ENCODE peak calls at places on chromosomes 13 and 19, in seven cellular contexts. One of them, this sample, is unnamed.

GRCh38 chr13:65746522-65746921 is 1483.6 kb downstream of the PCDH9 start:
- DNase-seq in HS-5: no peak
- DNase-seq in T-helper 17 cell: no peak
- DNase-seq in activated T-helper 1 cell treated with Interleukin-2 at 50 U/mL for 16 hours: no peak
- DNase-seq in NCI-H2171 treated with DMSO at 0.1 percent for 48 hours: no peak
- DNase-seq in stimulated activated CD8-positive, alpha-beta memory T cell treated with anti-CD3 and anti-CD28 coated beads, Interleukin-7, amount 100 ng/mL, for 1 hour: no peak
- DNase-seq in fibroblast of lung: no peak
- DNase-seq in this sample: no peak

GRCh38 chr13:97977376-97977705 is 23.9 kb downstream of the IPO5 start:
- DNase-seq in T-helper 17 cell: no peak
- DNase-seq in activated T-helper 1 cell treated with Interleukin-2 at 50 U/mL for 16 hours: no peak
- DNase-seq in fibroblast of lung: peak; percentile 11
- DNase-seq in HS-5: no peak
- DNase-seq in stimulated activated CD8-positive, alpha-beta memory T cell treated with anti-CD3 and anti-CD28 coated beads, Interleukin-7, amount 100 ng/mL, for 1 hour: no peak
- DNase-seq in NCI-H2171 treated with DMSO at 0.1 percent for 48 hours: no peak
- DNase-seq in this sample: no peak

GRCh38 chr19:16274466-16274865 is 50.2 kb upstream of the KLF2 start:
- DNase-seq in stimulated activated CD8-positive, alpha-beta memory T cell treated with anti-CD3 and anti-CD28 coated beads, Interleukin-7, amount 100 ng/mL, for 1 hour: no peak
- DNase-seq in HS-5: no peak
- DNase-seq in activated T-helper 1 cell treated with Interleukin-2 at 50 U/mL for 16 hours: no peak
- DNase-seq in NCI-H2171 treated with DMSO at 0.1 percent for 48 hours: no peak
- DNase-seq in fibroblast of lung: no peak
- DNase-seq in T-helper 17 cell: no peak
- DNase-seq in this sample: no peak

GRCh38 chr19:50330365-50331078 is 1.3 kb upstream of the KCNC3 start:
- DNase-seq in activated T-helper 1 cell treated with Interleukin-2 at 50 U/mL for 16 hours: peak; percentile 66
- DNase-seq in HS-5: no peak
- DNase-seq in T-helper 17 cell: peak; percentile 78
- DNase-seq in stimulated activated CD8-positive, alpha-beta memory T cell treated with anti-CD3 and anti-CD28 coated beads, Interleukin-7, amount 100 ng/mL, for 1 hour: peak; percentile 57
- DNase-seq in fibroblast of lung: peak; percentile 5
- DNase-seq in NCI-H2171 treated with DMSO at 0.1 percent for 48 hours: peak; percentile 91
- DNase-seq in this sample: peak; percentile 53

GRCh38 chr19:33859016-33859415 is 62.3 kb downstream of the KCTD15 start:
- DNase-seq in activated T-helper 1 cell treated with Interleukin-2 at 50 U/mL for 16 hours: no peak
- DNase-seq in stimulated activated CD8-positive, alpha-beta memory T cell treated with anti-CD3 and anti-CD28 coated beads, Interleukin-7, amount 100 ng/mL, for 1 hour: no peak
- DNase-seq in fibroblast of lung: no peak
- DNase-seq in T-helper 17 cell: no peak
- DNase-seq in NCI-H2171 treated with DMSO at 0.1 percent for 48 hours: no peak
- DNase-seq in HS-5: no peak
- DNase-seq in this sample: no peak

GRCh38 chr13:29948246-29948645 is 97.8 kb upstream of the UBL3 start:
- DNase-seq in T-helper 17 cell: no peak
- DNase-seq in HS-5: no peak
- DNase-seq in fibroblast of lung: peak; percentile 45
- DNase-seq in activated T-helper 1 cell treated with Interleukin-2 at 50 U/mL for 16 hours: no peak
- DNase-seq in NCI-H2171 treated with DMSO at 0.1 percent for 48 hours: no peak
- DNase-seq in stimulated activated CD8-positive, alpha-beta memory T cell treated with anti-CD3 and anti-CD28 coated beads, Interleukin-7, amount 100 ng/mL, for 1 hour: no peak
- DNase-seq in this sample: no peak

GRCh38 chr19:55145241-55145640 is 3.8 kb downstream of the TNNT1 start:
- DNase-seq in fibroblast of lung: no peak
- DNase-seq in NCI-H2171 treated with DMSO at 0.1 percent for 48 hours: no peak
- DNase-seq in activated T-helper 1 cell treated with Interleukin-2 at 50 U/mL for 16 hours: no peak
- DNase-seq in T-helper 17 cell: no peak
- DNase-seq in HS-5: no peak
- DNase-seq in stimulated activated CD8-positive, alpha-beta memory T cell treated with anti-CD3 and anti-CD28 coated beads, Interleukin-7, amount 100 ng/mL, for 1 hour: no peak
- DNase-seq in this sample: no peak

GRCh38 chr19:55384576-55385235 is 614 bp upstream of the TMEM238 start:
- DNase-seq in fibroblast of lung: no peak
- DNase-seq in HS-5: no peak
- DNase-seq in stimulated activated CD8-positive, alpha-beta memory T cell treated with anti-CD3 and anti-CD28 coated beads, Interleukin-7, amount 100 ng/mL, for 1 hour: no peak
- DNase-seq in NCI-H2171 treated with DMSO at 0.1 percent for 48 hours: peak; percentile 60
- DNase-seq in T-helper 17 cell: no peak
- DNase-seq in activated T-helper 1 cell treated with Interleukin-2 at 50 U/mL for 16 hours: no peak
- DNase-seq in this sample: no peak

GRCh38 chr13:28494537-28494860 is 429 bp downstream of the FLT1 start:
- DNase-seq in T-helper 17 cell: no peak
- DNase-seq in stimulated activated CD8-positive, alpha-beta memory T cell treated with anti-CD3 and anti-CD28 coated beads, Interleukin-7, amount 100 ng/mL, for 1 hour: no peak
- DNase-seq in HS-5: no peak
- DNase-seq in activated T-helper 1 cell treated with Interleukin-2 at 50 U/mL for 16 hours: no peak
- DNase-seq in NCI-H2171 treated with DMSO at 0.1 percent for 48 hours: no peak
- DNase-seq in fibroblast of lung: no peak
- DNase-seq in this sample: no peak